ENCODE peak calls at places on chromosomes 12 and 14, in nine cellular contexts. One of them, this sample, is unnamed.

GRCh38 chr12:153080-153746 is 60.7 kb downstream of the SLC6A12 start:
- DNase-seq in Peyer's patch: peak
- DNase-seq in GM12892: peak
- DNase-seq in body of pancreas: peak
- DNase-seq in NB4: peak
- DNase-seq in tibial nerve: no peak
- DNase-seq in A549: peak
- DNase-seq in H1: peak
- DNase-seq in IMR-90: peak
- DNase-seq in this sample: peak

GRCh38 chr12:122106891-122107660 is 28.5 kb downstream of the MLXIP start:
- DNase-seq in Peyer's patch: no peak
- DNase-seq in GM12892: no peak
- DNase-seq in body of pancreas: peak
- DNase-seq in NB4: no peak
- DNase-seq in tibial nerve: no peak
- DNase-seq in A549: no peak
- DNase-seq in H1: no peak
- DNase-seq in IMR-90: peak
- DNase-seq in this sample: peak

GRCh38 chr14:54881235-54881760 is 21.3 kb downstream of the GCH1 start:
- DNase-seq in Peyer's patch: peak
- DNase-seq in GM12892: no peak
- DNase-seq in body of pancreas: peak
- DNase-seq in NB4: no peak
- DNase-seq in tibial nerve: no peak
- DNase-seq in A549: no peak
- DNase-seq in H1: no peak
- DNase-seq in IMR-90: peak
- DNase-seq in this sample: no peak

GRCh38 chr12:97672870-97673269 is 210.3 kb downstream of the RMST start:
- DNase-seq in Peyer's patch: no peak
- DNase-seq in GM12892: no peak
- DNase-seq in body of pancreas: no peak
- DNase-seq in NB4: no peak
- DNase-seq in tibial nerve: no peak
- DNase-seq in A549: no peak
- DNase-seq in H1: no peak
- DNase-seq in IMR-90: no peak
- DNase-seq in this sample: no peak

GRCh38 chr12:127509066-127509778 is 757.7 kb upstream of the TMEM132C start:
- DNase-seq in Peyer's patch: no peak
- DNase-seq in GM12892: no peak
- DNase-seq in body of pancreas: no peak
- DNase-seq in NB4: no peak
- DNase-seq in tibial nerve: no peak
- DNase-seq in A549: no peak
- DNase-seq in H1: no peak
- DNase-seq in IMR-90: peak
- DNase-seq in this sample: no peak

GRCh38 chr14:99603471-99603933 is 505 bp downstream of the CCDC85C start:
- DNase-seq in Peyer's patch: no peak
- DNase-seq in GM12892: no peak
- DNase-seq in body of pancreas: peak
- DNase-seq in NB4: peak
- DNase-seq in tibial nerve: no peak
- DNase-seq in A549: no peak
- DNase-seq in H1: peak
- DNase-seq in IMR-90: peak
- DNase-seq in this sample: peak

GRCh38 chr12:115135800-115136211 is 451.8 kb upstream of the TBX3 start:
- DNase-seq in Peyer's patch: no peak
- DNase-seq in GM12892: no peak
- DNase-seq in body of pancreas: peak
- DNase-seq in NB4: no peak
- DNase-seq in tibial nerve: peak
- DNase-seq in A549: no peak
- DNase-seq in H1: no peak
- DNase-seq in IMR-90: peak
- DNase-seq in this sample: no peak

GRCh38 chr14:58200480-58200841 is 512 bp downstream of the ACTR10 start:
- DNase-seq in Peyer's patch: no peak
- DNase-seq in GM12892: peak
- DNase-seq in body of pancreas: no peak
- DNase-seq in NB4: no peak
- DNase-seq in tibial nerve: no peak
- DNase-seq in A549: no peak
- DNase-seq in H1: no peak
- DNase-seq in IMR-90: peak
- DNase-seq in this sample: peak

GRCh38 chr14:103185051-103186027 is 62.1 kb downstream of the TNFAIP2 start:
- DNase-seq in Peyer's patch: no peak
- DNase-seq in GM12892: no peak
- DNase-seq in body of pancreas: no peak
- DNase-seq in NB4: peak
- DNase-seq in tibial nerve: no peak
- DNase-seq in A549: peak
- DNase-seq in H1: no peak
- DNase-seq in IMR-90: peak
- DNase-seq in this sample: no peak

GRCh38 chr14:70882771-70883492 is 24.3 kb upstream of the PCNX1 start:
- DNase-seq in Peyer's patch: no peak
- DNase-seq in GM12892: no peak
- DNase-seq in body of pancreas: no peak
- DNase-seq in NB4: peak
- DNase-seq in tibial nerve: no peak
- DNase-seq in A549: no peak
- DNase-seq in H1: no peak
- DNase-seq in IMR-90: peak
- DNase-seq in this sample: peak

GRCh38 chr14:76546426-76547221 is 170.7 kb downstream of the ESRRB start:
- DNase-seq in Peyer's patch: no peak
- DNase-seq in GM12892: peak
- DNase-seq in body of pancreas: no peak
- DNase-seq in NB4: peak
- DNase-seq in tibial nerve: no peak
- DNase-seq in A549: peak
- DNase-seq in H1: peak
- DNase-seq in IMR-90: no peak
- DNase-seq in this sample: peak

DNA sequence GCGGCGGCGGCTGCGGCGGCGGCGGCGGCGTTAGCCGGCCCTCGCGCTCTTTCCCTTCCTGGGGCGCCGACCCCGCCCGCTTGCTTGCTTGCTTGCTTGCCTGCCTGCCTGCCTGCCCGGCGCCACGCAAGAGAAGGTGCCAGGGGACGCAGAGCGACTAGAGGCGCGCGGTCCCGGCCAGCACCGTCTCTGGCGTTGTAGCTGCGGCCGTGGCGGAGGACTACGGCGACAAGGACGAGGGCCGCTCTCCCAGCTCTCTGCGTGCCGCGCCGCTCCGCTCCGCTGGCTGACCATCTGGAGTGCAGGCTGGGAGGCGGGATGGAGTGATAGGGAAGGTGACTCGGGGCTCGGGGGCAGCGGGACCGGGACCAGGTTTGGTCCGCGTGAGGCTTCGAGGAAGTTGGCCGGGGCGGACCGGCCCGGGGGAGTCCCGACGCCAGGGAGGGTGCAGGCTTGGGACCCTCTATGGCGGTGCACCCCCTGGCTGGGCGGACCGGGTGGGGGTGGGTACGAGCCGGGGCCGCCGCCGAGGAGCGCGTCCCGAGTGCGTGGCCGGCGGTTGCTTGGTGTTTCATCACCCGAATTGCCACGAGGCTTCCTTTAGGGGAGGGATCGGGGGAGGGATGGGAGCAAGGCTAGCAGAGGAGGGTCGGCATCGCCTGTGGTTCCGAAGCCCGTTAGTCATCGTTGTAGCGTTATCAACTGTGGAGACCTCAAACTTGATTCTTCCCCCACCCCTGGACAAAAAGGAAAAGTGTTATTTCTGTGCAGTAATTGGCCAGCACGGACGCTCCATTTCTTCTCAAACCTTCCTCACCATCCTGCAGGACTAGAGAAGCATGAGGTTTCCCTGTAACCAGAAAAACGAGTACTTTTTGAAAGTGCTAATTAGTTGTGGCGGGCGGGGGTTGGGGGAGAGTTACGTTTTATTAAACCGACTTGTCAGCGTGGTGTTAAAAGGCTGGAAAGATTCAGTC is 566 bp downstream of the XPOT start:
- DNase-seq in Peyer's patch: peak
- DNase-seq in GM12892: peak
- DNase-seq in body of pancreas: peak
- DNase-seq in NB4: peak
- DNase-seq in tibial nerve: no peak
- DNase-seq in A549: peak
- DNase-seq in H1: peak
- DNase-seq in IMR-90: peak
- DNase-seq in this sample: peak
- TF ChIP-seq POLR2A in Peyer's patch: no peak
- TF ChIP-seq POLR2A in GM12892: no peak
- TF ChIP-seq POLR2A in body of pancreas: peak
- TF ChIP-seq POLR2A in NB4: no peak
- TF ChIP-seq POLR2A in tibial nerve: no peak
- TF ChIP-seq POLR2A in A549: peak
- TF ChIP-seq POLR2A in H1: peak
- TF ChIP-seq POLR2A in IMR-90: peak
- TF ChIP-seq POLR2A in this sample: peak

GRCh38 chr14:35342160-35343010 is 50.2 kb downstream of the PSMA6 start:
- DNase-seq in Peyer's patch: no peak
- DNase-seq in GM12892: no peak
- DNase-seq in body of pancreas: peak
- DNase-seq in NB4: no peak
- DNase-seq in tibial nerve: no peak
- DNase-seq in A549: no peak
- DNase-seq in H1: no peak
- DNase-seq in IMR-90: peak
- DNase-seq in this sample: no peak

GRCh38 chr14:35343709-35344474 is 51.7 kb downstream of the PSMA6 start:
- DNase-seq in Peyer's patch: no peak
- DNase-seq in GM12892: no peak
- DNase-seq in body of pancreas: no peak
- DNase-seq in NB4: no peak
- DNase-seq in tibial nerve: no peak
- DNase-seq in A549: no peak
- DNase-seq in H1: no peak
- DNase-seq in IMR-90: no peak
- DNase-seq in this sample: no peak

GRCh38 chr14:35340616-35341453 is 48.7 kb downstream of the PSMA6 start:
- DNase-seq in Peyer's patch: no peak
- DNase-seq in GM12892: no peak
- DNase-seq in body of pancreas: no peak
- DNase-seq in NB4: no peak
- DNase-seq in tibial nerve: no peak
- DNase-seq in A549: no peak
- DNase-seq in H1: no peak
- DNase-seq in IMR-90: no peak
- DNase-seq in this sample: no peak

GRCh38 chr14:35339761-35340406 is 47.7 kb downstream of the PSMA6 start:
- DNase-seq in Peyer's patch: peak
- DNase-seq in GM12892: no peak
- DNase-seq in body of pancreas: no peak
- DNase-seq in NB4: peak
- DNase-seq in tibial nerve: no peak
- DNase-seq in A549: no peak
- DNase-seq in H1: no peak
- DNase-seq in IMR-90: no peak
- DNase-seq in this sample: no peak

GRCh38 chr14:35341454-35342159 is 49.4 kb downstream of the PSMA6 start:
- DNase-seq in Peyer's patch: peak
- DNase-seq in GM12892: no peak
- DNase-seq in body of pancreas: peak
- DNase-seq in NB4: peak
- DNase-seq in tibial nerve: peak
- DNase-seq in A549: peak
- DNase-seq in H1: no peak
- DNase-seq in IMR-90: peak
- DNase-seq in this sample: peak
- TF ChIP-seq POLR2A in Peyer's patch: peak
- TF ChIP-seq POLR2A in GM12892: no peak
- TF ChIP-seq POLR2A in body of pancreas: peak
- TF ChIP-seq POLR2A in NB4: no peak
- TF ChIP-seq POLR2A in tibial nerve: peak
- TF ChIP-seq POLR2A in A549: peak
- TF ChIP-seq POLR2A in H1: no peak
- TF ChIP-seq POLR2A in IMR-90: no peak
- TF ChIP-seq POLR2A in this sample: no peak

DNA sequence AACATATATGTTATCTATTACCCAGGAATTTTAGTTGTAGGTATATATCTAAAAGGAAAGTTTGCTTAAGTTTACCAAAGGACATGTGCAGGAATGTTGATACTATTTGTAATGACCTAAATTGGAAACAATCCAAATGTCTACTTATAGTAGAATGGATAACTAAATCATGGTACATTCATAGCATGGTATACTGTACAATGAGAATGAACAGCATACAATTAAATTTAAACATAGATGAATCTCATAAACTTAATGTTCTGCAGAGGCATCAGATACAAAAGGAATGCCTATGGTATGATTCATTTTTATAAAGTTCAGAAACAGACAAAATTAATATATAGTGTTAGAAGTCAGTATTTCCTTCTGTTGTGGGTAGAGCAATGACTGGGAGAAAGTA is 135.4 kb downstream of the GPHN start:
- DNase-seq in Peyer's patch: no peak
- DNase-seq in GM12892: no peak
- DNase-seq in body of pancreas: no peak
- DNase-seq in NB4: no peak
- DNase-seq in tibial nerve: no peak
- DNase-seq in A549: no peak
- DNase-seq in H1: no peak
- DNase-seq in IMR-90: peak
- DNase-seq in this sample: no peak
- TF ChIP-seq POLR2A in Peyer's patch: no peak
- TF ChIP-seq POLR2A in GM12892: no peak
- TF ChIP-seq POLR2A in body of pancreas: no peak
- TF ChIP-seq POLR2A in NB4: no peak
- TF ChIP-seq POLR2A in tibial nerve: no peak
- TF ChIP-seq POLR2A in A549: no peak
- TF ChIP-seq POLR2A in H1: no peak
- TF ChIP-seq POLR2A in IMR-90: no peak
- TF ChIP-seq POLR2A in this sample: no peak

DNA sequence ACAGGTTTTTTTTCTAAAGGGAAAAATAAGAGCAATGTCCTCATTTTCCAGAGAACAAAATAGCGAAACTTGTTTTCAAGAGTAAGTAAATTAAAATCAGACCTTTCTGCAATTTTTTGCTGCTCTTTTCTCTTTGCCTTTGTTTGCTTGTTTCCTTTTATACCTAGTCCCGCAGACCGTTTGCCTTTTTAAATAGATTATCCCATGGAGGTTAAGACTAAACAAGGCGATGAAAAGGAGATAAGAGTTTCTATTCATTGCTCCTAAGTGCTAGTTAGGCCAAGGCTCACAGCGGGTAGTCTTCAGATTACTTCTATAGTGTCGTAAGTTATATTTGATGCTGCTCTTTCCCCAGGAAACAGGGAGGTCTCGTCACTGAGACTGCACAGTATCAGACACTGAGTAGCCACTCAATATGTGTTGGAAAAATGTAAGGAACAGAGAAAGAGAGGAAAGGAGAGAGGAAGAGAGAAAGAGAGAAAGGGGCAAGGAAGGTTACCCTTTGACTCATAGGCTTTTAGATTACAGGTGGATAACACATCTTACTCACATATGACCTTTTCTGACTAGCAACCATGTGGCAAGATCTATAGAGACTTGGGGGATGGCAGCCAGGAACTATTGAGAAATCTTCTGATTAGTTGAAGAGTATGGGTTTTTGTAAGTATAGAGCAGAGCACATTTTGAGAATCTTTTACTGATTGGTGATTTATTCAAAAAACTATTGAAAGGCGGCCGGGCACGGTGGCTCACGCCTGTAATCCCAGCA is 107.5 kb upstream of the PARP11 start:
- DNase-seq in Peyer's patch: no peak
- DNase-seq in GM12892: no peak
- DNase-seq in body of pancreas: no peak
- DNase-seq in NB4: no peak
- DNase-seq in tibial nerve: no peak
- DNase-seq in A549: no peak
- DNase-seq in H1: no peak
- DNase-seq in IMR-90: no peak
- DNase-seq in this sample: no peak
- TF ChIP-seq POLR2A in Peyer's patch: no peak
- TF ChIP-seq POLR2A in GM12892: no peak
- TF ChIP-seq POLR2A in body of pancreas: no peak
- TF ChIP-seq POLR2A in NB4: no peak
- TF ChIP-seq POLR2A in tibial nerve: no peak
- TF ChIP-seq POLR2A in A549: no peak
- TF ChIP-seq POLR2A in H1: no peak
- TF ChIP-seq POLR2A in IMR-90: no peak
- TF ChIP-seq POLR2A in this sample: no peak

This sample was measured in H54.